ENCODE peak calls at places on chromosomes 2 and 18, in seven cellular contexts. G, C, R, X, L, K and E are unnamed samples.

GRCh38 chr18:62526098-62527025 is 3.5 kb downstream of the ZCCHC2 start:
- DNase-seq in G (no peak), C (peak), R (peak), X (peak), L (peak), K (peak), E (peak)

GRCh38 chr2:44965684-44966083 is 24.2 kb downstream of the SIX3 start:
- DNase-seq in G (no peak), C (peak), R (no peak), X (no peak), L (no peak), K (no peak), E (no peak)

GRCh38 chr18:13710460-13710859 is 15.9 kb downstream of the FAM210A start:
- DNase-seq in G (no peak), C (no peak), R (peak), X (no peak), L (no peak), K (no peak), E (no peak)

GRCh38 chr2:10174173-10174572 is 51.6 kb downstream of the RRM2 start:
- DNase-seq in G (no peak), C (no peak), R (no peak), X (no peak), L (no peak), K (no peak), E (no peak)

GRCh38 chr2:159169187-159169586 is 117.3 kb downstream of the WDSUB1 start:
- DNase-seq in G (no peak), C (no peak), R (no peak), X (no peak), L (no peak), K (no peak), E (no peak)

GRCh38 chr2:158973111-158973510 is 4.7 kb downstream of the TANC1 start:
- DNase-seq in G (no peak), C (no peak), R (no peak), X (no peak), L (no peak), K (no peak), E (no peak)

GRCh38 chr18:23340661-23341060 is 112.4 kb upstream of the RIOK3 start:
- DNase-seq in G (no peak), C (no peak), R (no peak), X (no peak), L (no peak), K (no peak), E (no peak)

GRCh38 chr2:109353806-109354745 is 225.1 kb downstream of the SH3RF3 start:
- DNase-seq in G (no peak), C (no peak), R (no peak), X (no peak), L (no peak), K (no peak), E (no peak)

GRCh38 chr2:177397501-177398289 is 5.1 kb downstream of the AGPS start:
- DNase-seq in G (no peak), C (peak), R (peak), X (peak), L (no peak), K (peak), E (no peak)

GRCh38 chr2:72112981-72113846 is 34.4 kb downstream of the CYP26B1 start:
- DNase-seq in G (no peak), C (no peak), R (no peak), X (no peak), L (no peak), K (no peak), E (no peak)

GRCh38 chr2:231102772-231103171 is 22.1 kb downstream of the HTR2B start:
- DNase-seq in G (no peak), C (no peak), R (no peak), X (no peak), L (no peak), K (no peak), E (no peak)

GRCh38 chr2:169260846-169261245 is 101.5 kb downstream of the LRP2 start:
- DNase-seq in G (no peak), C (no peak), R (no peak), X (no peak), L (no peak), K (no peak), E (no peak)

GRCh38 chr2:218026676-218027425 is 24.1 kb upstream of the TNS1 start:
- DNase-seq in G (no peak), C (no peak), R (no peak), X (no peak), L (no peak), K (peak), E (peak)

GRCh38 chr18:37405229-37405628 is 160.4 kb downstream of the CELF4 start:
- DNase-seq in G (no peak), C (no peak), R (no peak), X (no peak), L (no peak), K (no peak), E (no peak)

GRCh38 chr18:6557470-6558245 is 142.9 kb upstream of the L3MBTL4 start:
- DNase-seq in G (no peak), C (no peak), R (no peak), X (no peak), L (no peak), K (no peak), E (no peak)

GRCh38 chr18:57575542-57575941 is 11.0 kb downstream of the FECH start:
- DNase-seq in G (no peak), C (no peak), R (no peak), X (no peak), L (no peak), K (no peak), E (no peak)

GRCh38 chr2:78351208-78351607 is 674.3 kb upstream of the REG3G start:
- DNase-seq in G (no peak), C (no peak), R (peak), X (no peak), L (no peak), K (no peak), E (no peak)

GRCh38 chr18:3579701-3580100 is 129.7 kb downstream of the TGIF1 start:
- DNase-seq in G (no peak), C (peak), R (peak), X (no peak), L (no peak), K (no peak), E (no peak)

GRCh38 chr18:3213231-3214059 is 6.3 kb downstream of the MYOM1 start:
- DNase-seq in G (no peak), C (no peak), R (no peak), X (no peak), L (no peak), K (peak), E (no peak)

GRCh38 chr2:122681626-122682025 is 926.2 kb downstream of the TSN start:
- DNase-seq in G (no peak), C (no peak), R (no peak), X (no peak), L (no peak), K (no peak), E (no peak)

GRCh38 chr2:180203972-180204371 is 196.9 kb upstream of the CWC22 start:
- DNase-seq in G (no peak), C (peak), R (no peak), X (no peak), L (no peak), K (no peak), E (no peak)

GRCh38 chr2:20766798-20767644 is 55.9 kb downstream of the LDAH start:
- DNase-seq in G (no peak), C (no peak), R (no peak), X (no peak), L (no peak), K (no peak), E (no peak)

GRCh38 chr2:20582600-20583221 is 68.2 kb downstream of the HS1BP3 start:
- DNase-seq in G (no peak), C (no peak), R (no peak), X (peak), L (no peak), K (no peak), E (no peak)

GRCh38 chr2:17300141-17300540 is 218.1 kb downstream of the RAD51AP2 start:
- DNase-seq in G (no peak), C (peak), R (peak), X (no peak), L (no peak), K (no peak), E (no peak)

GRCh38 chr2:178275600-178275999 is 81.3 kb downstream of the OSBPL6 start:
- DNase-seq in G (no peak), C (no peak), R (no peak), X (no peak), L (no peak), K (no peak), E (no peak)

GRCh38 chr18:12372406-12372805 is 4.6 kb downstream of the AFG3L2 start:
- DNase-seq in G (no peak), C (no peak), R (no peak), X (no peak), L (no peak), K (no peak), E (no peak)